ENCODE peak calls at places on chromosomes 1 and 21, in four cellular contexts. One of them, this sample, is unnamed.

GRCh38 chr1:3530086-3530930 is 75.8 kb downstream of the ARHGEF16 start:
- DNase-seq in A549: peak; percentile 35
- DNase-seq in fibroblast of pulmonary artery: no peak
- DNase-seq in tibial artery: peak; percentile 79
- DNase-seq in this sample: peak; percentile 16

GRCh38 chr1:222555992-222556615 is 8.2 kb upstream of the HHIPL2 start:
- DNase-seq in fibroblast of pulmonary artery: no peak
- DNase-seq in A549: no peak
- DNase-seq in tibial artery: no peak
- DNase-seq in this sample: no peak

GRCh38 chr1:232628335-232629214 is 1.4 kb downstream of the SIPA1L2 start:
- DNase-seq in fibroblast of pulmonary artery: peak; percentile 63
- DNase-seq in tibial artery: no peak
- DNase-seq in A549: no peak
- DNase-seq in this sample: peak; percentile 42

GRCh38 chr1:234234199-234234598 is 139.1 kb upstream of the COA6 start:
- DNase-seq in tibial artery: no peak
- DNase-seq in fibroblast of pulmonary artery: no peak
- DNase-seq in A549: no peak
- DNase-seq in this sample: no peak

GRCh38 chr1:220007438-220007837 is 38.9 kb downstream of the EPRS1 start:
- DNase-seq in fibroblast of pulmonary artery: no peak
- DNase-seq in tibial artery: no peak
- DNase-seq in A549: no peak
- DNase-seq in this sample: no peak

GRCh38 chr21:30257773-30258172 is 25.0 kb downstream of the KRTAP24-1 start:
- DNase-seq in A549: no peak
- DNase-seq in fibroblast of pulmonary artery: peak; percentile 78
- DNase-seq in tibial artery: no peak
- DNase-seq in this sample: peak; percentile 84

GRCh38 chr1:90616395-90616794 is 100.7 kb downstream of the BARHL2 start:
- DNase-seq in fibroblast of pulmonary artery: peak; percentile 0
- DNase-seq in tibial artery: no peak
- DNase-seq in A549: no peak
- DNase-seq in this sample: peak; percentile 26

GRCh38 chr1:175287849-175288248 is 95.3 kb upstream of the KIAA0040 start:
- DNase-seq in fibroblast of pulmonary artery: no peak
- DNase-seq in tibial artery: no peak
- DNase-seq in A549: no peak
- DNase-seq in this sample: no peak

GRCh38 chr1:66140072-66140471 is 347.4 kb downstream of the PDE4B start:
- DNase-seq in fibroblast of pulmonary artery: no peak
- DNase-seq in tibial artery: no peak
- DNase-seq in A549: no peak
- DNase-seq in this sample: peak; percentile 6

GRCh38 chr1:57858740-57859139 is 434.9 kb upstream of the DAB1 start:
- DNase-seq in tibial artery: no peak
- DNase-seq in A549: no peak
- DNase-seq in fibroblast of pulmonary artery: no peak
- DNase-seq in this sample: no peak

GRCh38 chr1:204320413-204320812 is 39.3 kb downstream of the PLEKHA6 start:
- DNase-seq in tibial artery: no peak
- DNase-seq in fibroblast of pulmonary artery: peak; percentile 78
- DNase-seq in A549: no peak
- DNase-seq in this sample: peak; percentile 90

GRCh38 chr1:182430263-182431068 is 19.5 kb upstream of the RGSL1 start:
- DNase-seq in tibial artery: no peak
- DNase-seq in fibroblast of pulmonary artery: peak; percentile 25
- DNase-seq in A549: no peak
- DNase-seq in this sample: no peak

GRCh38 chr1:178232949-178233348 is 139.0 kb downstream of the RASAL2 start:
- DNase-seq in fibroblast of pulmonary artery: peak; percentile 37
- DNase-seq in tibial artery: no peak
- DNase-seq in A549: no peak
- DNase-seq in this sample: peak; percentile 50

GRCh38 chr21:45336870-45337269 is 49.2 kb upstream of the POFUT2 start:
- DNase-seq in A549: no peak
- DNase-seq in tibial artery: peak; percentile 92
- DNase-seq in fibroblast of pulmonary artery: no peak
- DNase-seq in this sample: no peak

GRCh38 chr1:161791889-161792655 is 26.0 kb downstream of the ATF6 start:
- DNase-seq in tibial artery: no peak
- DNase-seq in fibroblast of pulmonary artery: peak; percentile 33
- DNase-seq in A549: no peak
- DNase-seq in this sample: peak; percentile 61

GRCh38 chr1:39926343-39926769 is 24.6 kb upstream of the MYCL start:
- DNase-seq in A549: no peak
- DNase-seq in fibroblast of pulmonary artery: peak; percentile 61
- DNase-seq in tibial artery: no peak
- DNase-seq in this sample: peak; percentile 36

GRCh38 chr1:37389327-37389726 is 85.1 kb upstream of the ZC3H12A start:
- DNase-seq in fibroblast of pulmonary artery: no peak
- DNase-seq in A549: no peak
- DNase-seq in tibial artery: no peak
- DNase-seq in this sample: no peak

GRCh38 chr1:63873751-63874150 is 99.9 kb downstream of the ROR1 start:
- DNase-seq in fibroblast of pulmonary artery: no peak
- DNase-seq in tibial artery: no peak
- DNase-seq in A549: no peak
- DNase-seq in this sample: no peak

GRCh38 chr1:203082571-203083462 is 3.0 kb downstream of the MYOG start:
- DNase-seq in fibroblast of pulmonary artery: no peak
- DNase-seq in A549: no peak
- DNase-seq in tibial artery: no peak
- DNase-seq in this sample: peak; percentile 26

GRCh38 chr1:213284626-213285025 is 233.6 kb downstream of the RPS6KC1 start:
- DNase-seq in A549: no peak
- DNase-seq in tibial artery: no peak
- DNase-seq in fibroblast of pulmonary artery: peak; percentile 28
- DNase-seq in this sample: no peak

GRCh38 chr1:62487956-62488355 is 51.1 kb downstream of the USP1 start:
- DNase-seq in A549: no peak
- DNase-seq in fibroblast of pulmonary artery: no peak
- DNase-seq in tibial artery: no peak
- DNase-seq in this sample: no peak

GRCh38 chr1:59377350-59377904 is 80.5 kb downstream of the FGGY start:
- DNase-seq in fibroblast of pulmonary artery: no peak
- DNase-seq in tibial artery: no peak
- DNase-seq in A549: no peak
- DNase-seq in this sample: no peak

GRCh38 chr1:30047576-30047975 is 675.8 kb downstream of the MATN1 start:
- DNase-seq in tibial artery: peak; percentile 31
- DNase-seq in A549: no peak
- DNase-seq in fibroblast of pulmonary artery: no peak
- DNase-seq in this sample: no peak

GRCh38 chr1:30884723-30885122 is 23.8 kb downstream of the SDC3 start:
- DNase-seq in fibroblast of pulmonary artery: no peak
- DNase-seq in tibial artery: no peak
- DNase-seq in A549: no peak
- DNase-seq in this sample: no peak

GRCh38 chr1:201955750-201956143 is 444 bp downstream of the TIMM17A start:
- DNase-seq in A549: peak; percentile 38
- DNase-seq in tibial artery: no peak
- DNase-seq in fibroblast of pulmonary artery: no peak
- DNase-seq in this sample: no peak

GRCh38 chr1:53115403-53116306 is 26.8 kb downstream of the SLC1A7 start:
- DNase-seq in fibroblast of pulmonary artery: peak; percentile 56
- DNase-seq in A549: no peak
- DNase-seq in tibial artery: no peak
- DNase-seq in this sample: no peak

GRCh38 chr1:44290250-44291094 is 64.6 kb downstream of the ERI3 start:
- DNase-seq in A549: no peak
- DNase-seq in fibroblast of pulmonary artery: no peak
- DNase-seq in tibial artery: no peak
- DNase-seq in this sample: no peak

GRCh38 chr1:181208967-181209366 is 120.5 kb downstream of the IER5 start:
- DNase-seq in tibial artery: no peak
- DNase-seq in fibroblast of pulmonary artery: no peak
- DNase-seq in A549: no peak
- DNase-seq in this sample: no peak

GRCh38 chr1:181206979-181207790 is 118.7 kb downstream of the IER5 start:
- DNase-seq in fibroblast of pulmonary artery: no peak
- DNase-seq in tibial artery: no peak
- DNase-seq in A549: no peak
- DNase-seq in this sample: no peak

GRCh38 chr1:181208076-181208475 is 119.6 kb downstream of the IER5 start:
- DNase-seq in A549: no peak
- DNase-seq in fibroblast of pulmonary artery: no peak
- DNase-seq in tibial artery: no peak
- DNase-seq in this sample: peak; percentile 47

GRCh38 chr1:181216571-181216994 is 128.1 kb downstream of the IER5 start:
- DNase-seq in tibial artery: no peak
- DNase-seq in A549: no peak
- DNase-seq in fibroblast of pulmonary artery: no peak
- DNase-seq in this sample: no peak

DNA sequence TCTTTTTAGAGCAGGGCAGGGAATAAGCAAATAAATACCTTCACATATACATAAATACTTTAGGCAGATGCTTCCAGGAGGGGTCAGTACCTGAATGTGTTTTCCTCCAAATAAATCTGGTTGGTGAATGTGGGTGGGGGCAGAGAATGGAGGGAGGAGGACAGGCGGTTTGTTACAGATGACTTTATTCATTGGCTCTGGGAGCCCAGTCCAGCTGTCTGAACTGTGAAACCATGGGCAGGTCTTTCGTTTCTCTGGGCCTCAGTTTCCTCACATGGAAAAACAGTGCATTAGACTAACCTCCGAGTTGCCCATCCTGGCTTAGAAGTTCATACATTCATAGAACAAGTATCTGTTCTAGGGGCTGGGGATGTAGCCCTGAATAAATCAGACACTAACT is 124.6 kb downstream of the IER5 start:
- DNase-seq in fibroblast of pulmonary artery: no peak
- DNase-seq in A549: no peak
- DNase-seq in tibial artery: no peak
- DNase-seq in this sample: no peak
- TF ChIP-seq CTCF in fibroblast of pulmonary artery: no peak
- TF ChIP-seq CTCF in A549: no peak
- TF ChIP-seq CTCF in tibial artery: no peak
- TF ChIP-seq CTCF in this sample: no peak

GRCh38 chr1:118926261-118926660 is 61.9 kb downstream of the TBX15 start:
- DNase-seq in tibial artery: no peak
- DNase-seq in fibroblast of pulmonary artery: no peak
- DNase-seq in A549: no peak
- DNase-seq in this sample: no peak

GRCh38 chr1:118927421-118927820 is 60.7 kb downstream of the TBX15 start:
- DNase-seq in tibial artery: no peak
- DNase-seq in fibroblast of pulmonary artery: no peak
- DNase-seq in A549: no peak
- DNase-seq in this sample: no peak

GRCh38 chr1:118921994-118922393 is 66.1 kb downstream of the TBX15 start:
- DNase-seq in fibroblast of pulmonary artery: no peak
- DNase-seq in tibial artery: no peak
- DNase-seq in A549: no peak
- DNase-seq in this sample: no peak

GRCh38 chr1:118920124-118920675 is 67.9 kb downstream of the TBX15 start:
- DNase-seq in A549: no peak
- DNase-seq in tibial artery: no peak
- DNase-seq in fibroblast of pulmonary artery: no peak
- DNase-seq in this sample: no peak

DNA sequence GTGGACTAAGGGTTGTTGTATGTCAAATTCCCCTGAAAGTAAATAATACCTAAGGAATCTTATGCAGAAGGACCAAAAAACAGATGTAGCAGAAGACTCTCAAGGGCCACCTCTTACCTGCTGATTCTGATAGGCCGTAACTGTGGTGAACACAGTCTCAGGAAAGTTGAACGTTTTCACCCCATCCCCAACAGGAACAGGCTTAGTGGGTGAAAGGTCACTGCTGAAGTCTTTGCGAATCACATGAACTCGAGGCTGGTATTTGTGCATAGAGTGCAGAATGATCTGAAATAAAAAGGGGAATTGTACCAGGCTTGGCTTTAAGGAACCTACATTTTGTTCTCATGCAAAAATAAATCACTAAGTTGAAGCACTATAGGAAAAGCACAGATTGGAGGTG is 64.8 kb downstream of the TBX15 start:
- DNase-seq in tibial artery: no peak
- DNase-seq in fibroblast of pulmonary artery: no peak
- DNase-seq in A549: no peak
- DNase-seq in this sample: no peak
- TF ChIP-seq CTCF in tibial artery: no peak
- TF ChIP-seq CTCF in fibroblast of pulmonary artery: no peak
- TF ChIP-seq CTCF in A549: no peak
- TF ChIP-seq CTCF in this sample: no peak

DNA sequence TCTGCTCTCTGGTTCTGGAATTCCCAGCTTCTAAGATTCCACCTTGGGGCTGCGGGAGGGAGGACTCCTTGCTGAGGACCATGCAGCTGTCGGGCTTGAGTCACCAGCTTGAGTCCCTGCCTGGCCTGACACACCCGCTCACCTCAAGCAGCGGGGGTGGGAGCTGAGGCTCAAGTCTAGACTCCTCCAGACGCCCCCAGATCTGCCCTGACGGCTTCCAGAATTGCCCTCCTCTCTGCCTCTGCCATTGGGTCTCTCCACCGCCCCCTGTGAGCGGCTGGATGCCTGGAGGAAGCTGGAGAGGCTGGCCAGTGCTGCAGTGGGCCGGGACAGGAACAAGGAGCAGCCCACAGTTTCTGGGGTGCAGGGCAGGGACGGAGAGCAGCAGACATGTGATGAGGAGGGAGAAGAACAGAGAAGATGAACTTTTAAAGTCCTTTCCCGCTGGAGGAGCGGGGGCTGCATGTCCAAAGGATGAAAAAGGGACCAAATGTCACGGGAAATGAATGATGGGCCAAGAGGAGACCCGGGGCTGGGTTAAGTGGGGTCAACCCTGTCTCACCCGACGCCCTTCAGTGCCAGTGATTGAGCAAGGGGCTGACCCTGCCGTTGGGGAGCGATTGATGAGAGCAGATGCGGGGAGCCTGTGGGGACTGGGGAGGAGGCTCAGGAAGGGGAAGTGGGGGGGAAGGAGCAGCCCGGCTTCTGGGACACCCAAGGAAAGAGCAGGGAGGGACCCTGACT is 13.5 kb downstream of the CRABP2 start:
- DNase-seq in tibial artery: no peak
- DNase-seq in fibroblast of pulmonary artery: no peak
- DNase-seq in A549: no peak
- DNase-seq in this sample: peak; percentile 96
- TF ChIP-seq CTCF in tibial artery: no peak
- TF ChIP-seq CTCF in fibroblast of pulmonary artery: peak; percentile 25
- TF ChIP-seq CTCF in A549: no peak
- TF ChIP-seq CTCF in this sample: peak; percentile 7

GRCh38 chr21:33987461-33987860 is 71.9 kb upstream of the ATP5PO start:
- DNase-seq in tibial artery: no peak
- DNase-seq in fibroblast of pulmonary artery: no peak
- DNase-seq in A549: no peak
- DNase-seq in this sample: no peak
- TF ChIP-seq CTCF in tibial artery: no peak
- TF ChIP-seq CTCF in fibroblast of pulmonary artery: no peak
- TF ChIP-seq CTCF in A549: no peak
- TF ChIP-seq CTCF in this sample: no peak

This sample was measured in epithelial cell of esophagus.